ENCODE peak calls at places on chromosomes 6 and 20, in six cellular contexts. A is A549, W is H54, O is GM12891, J is IMR-90, M is GM12878. P is an unnamed sample.

GRCh38 chr20:34581341-34582189 is 23.0 kb downstream of the MAP1LC3A start:
- DNase-seq in A (no peak), W (no peak), O (no peak), J (peak), M (peak), P (no peak)

GRCh38 chr20:30487947-30488926 is 769.2 kb upstream of the DEFB115 start:
- DNase-seq in A (no peak), W (no peak), O (no peak), J (no peak), M (no peak), P (no peak)

GRCh38 chr6:131191590-131191989 is 56.3 kb downstream of the AKAP7 start:
- DNase-seq in A (no peak), W (no peak), O (no peak), J (no peak), M (no peak), P (no peak)

GRCh38 chr6:158018851-158019361 is 37.2 kb downstream of the SYNJ2 start:
- DNase-seq in A (no peak), W (peak), O (no peak), J (peak), M (no peak), P (no peak)

GRCh38 chr6:89242574-89243330 is 25.6 kb upstream of the GABRR1 start:
- DNase-seq in A (peak), W (peak), O (no peak), J (peak), M (no peak), P (peak)

GRCh38 chr20:14729390-14729789 is 392.0 kb upstream of the FLRT3 start:
- DNase-seq in A (peak), W (no peak), O (no peak), J (no peak), M (no peak), P (no peak)

GRCh38 chr20:48620486-48621255 is 207.1 kb downstream of the PREX1 start:
- DNase-seq in A (peak), W (peak), O (peak), J (peak), M (peak), P (peak)

GRCh38 chr6:20366082-20366834 is 35.4 kb upstream of the E2F3 start:
- DNase-seq in A (no peak), W (no peak), O (no peak), J (no peak), M (no peak), P (no peak)

GRCh38 chr6:134405386-134406087 is 87.6 kb upstream of the SGK1 start:
- DNase-seq in A (no peak), W (no peak), O (no peak), J (no peak), M (no peak), P (no peak)

GRCh38 chr6:158411998-158412397 is 99.7 kb downstream of the TULP4 start:
- DNase-seq in A (no peak), W (no peak), O (no peak), J (no peak), M (no peak), P (no peak)

GRCh38 chr20:64109390-64109747 is 2.0 kb upstream of the NPBWR2 start:
- DNase-seq in A (no peak), W (no peak), O (no peak), J (no peak), M (no peak), P (no peak)

DNA sequence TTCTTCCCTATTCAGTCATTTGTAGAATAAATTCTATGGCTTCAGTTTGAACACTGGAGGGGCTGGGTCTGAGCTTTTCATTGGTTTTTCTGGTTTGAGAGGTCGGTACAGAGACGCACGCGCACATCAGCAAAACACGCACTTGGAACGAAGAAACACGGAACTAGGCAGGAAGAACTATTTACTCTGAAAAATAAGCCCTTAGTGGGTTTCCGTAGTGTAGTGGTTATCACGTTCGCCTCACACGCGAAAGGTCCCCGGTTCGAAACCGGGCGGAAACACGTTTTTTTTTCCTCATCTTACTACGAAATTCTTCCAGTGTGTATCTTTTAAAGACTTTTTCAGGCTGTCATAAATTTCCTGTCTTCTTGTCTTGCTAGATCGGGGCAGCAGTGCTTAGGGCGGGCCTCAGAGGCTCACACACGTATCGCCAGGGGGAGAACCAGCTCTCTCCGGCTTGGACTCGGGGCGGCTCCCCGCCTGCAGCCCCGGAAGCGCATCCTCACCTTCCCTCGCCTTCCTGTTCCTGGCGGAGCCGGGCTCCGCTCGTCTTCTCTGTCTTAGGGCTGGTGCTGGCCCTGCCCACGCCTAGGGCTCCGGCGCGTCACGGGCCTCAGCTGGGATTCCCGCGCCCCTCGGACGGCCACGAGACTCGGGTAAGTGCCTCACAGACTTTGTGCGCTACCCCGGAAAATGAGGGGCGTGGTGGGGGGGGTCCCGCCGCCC is at the start of gene HMGN4:
- DNase-seq in A (peak), W (peak), O (peak), J (peak), M (peak), P (peak)
- TF ChIP-seq POLR2A in A (peak), W (peak), O (peak), J (peak), M (peak), P (peak)

DNA sequence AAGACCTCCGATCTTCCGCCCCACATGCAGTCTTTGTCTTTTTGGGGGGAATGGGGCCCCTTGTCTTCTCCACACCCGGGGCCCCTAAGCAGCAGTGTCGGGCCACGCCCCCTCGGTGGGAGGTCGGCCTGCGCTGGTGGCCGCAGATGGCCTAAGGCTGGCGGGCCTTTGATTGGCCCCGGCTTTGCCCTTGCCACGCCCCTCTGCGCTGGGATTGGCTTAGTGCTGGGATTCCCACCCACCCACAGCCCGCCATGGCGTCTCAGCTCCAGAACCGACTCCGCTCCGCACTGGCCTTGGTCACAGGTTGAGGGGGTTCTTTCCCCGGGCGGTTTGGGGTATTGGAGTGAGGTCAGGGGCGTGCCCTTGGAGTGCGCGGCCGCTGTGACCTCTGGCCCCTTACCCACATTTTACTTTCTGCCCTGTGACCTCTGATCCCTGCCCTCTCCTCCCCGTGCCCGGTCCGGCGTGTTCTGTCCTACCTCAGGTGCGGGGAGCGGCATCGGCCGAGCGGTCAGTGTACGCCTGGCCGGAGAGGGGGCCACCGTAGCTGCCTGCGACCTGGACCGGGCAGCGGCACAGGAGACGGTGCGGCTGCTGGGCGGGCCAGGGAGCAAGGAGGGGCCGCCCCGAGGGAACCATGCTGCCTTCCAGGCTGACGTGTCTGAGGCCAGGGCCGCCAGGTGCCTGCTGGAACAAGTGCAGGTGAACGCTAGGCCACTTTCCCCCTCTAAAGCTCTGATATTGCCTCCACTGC is at the start of gene HSD17B8:
- DNase-seq in A (peak), W (no peak), O (peak), J (peak), M (peak), P (peak)
- TF ChIP-seq POLR2A in A (peak), W (no peak), O (peak), J (peak), M (peak), P (peak)

DNA sequence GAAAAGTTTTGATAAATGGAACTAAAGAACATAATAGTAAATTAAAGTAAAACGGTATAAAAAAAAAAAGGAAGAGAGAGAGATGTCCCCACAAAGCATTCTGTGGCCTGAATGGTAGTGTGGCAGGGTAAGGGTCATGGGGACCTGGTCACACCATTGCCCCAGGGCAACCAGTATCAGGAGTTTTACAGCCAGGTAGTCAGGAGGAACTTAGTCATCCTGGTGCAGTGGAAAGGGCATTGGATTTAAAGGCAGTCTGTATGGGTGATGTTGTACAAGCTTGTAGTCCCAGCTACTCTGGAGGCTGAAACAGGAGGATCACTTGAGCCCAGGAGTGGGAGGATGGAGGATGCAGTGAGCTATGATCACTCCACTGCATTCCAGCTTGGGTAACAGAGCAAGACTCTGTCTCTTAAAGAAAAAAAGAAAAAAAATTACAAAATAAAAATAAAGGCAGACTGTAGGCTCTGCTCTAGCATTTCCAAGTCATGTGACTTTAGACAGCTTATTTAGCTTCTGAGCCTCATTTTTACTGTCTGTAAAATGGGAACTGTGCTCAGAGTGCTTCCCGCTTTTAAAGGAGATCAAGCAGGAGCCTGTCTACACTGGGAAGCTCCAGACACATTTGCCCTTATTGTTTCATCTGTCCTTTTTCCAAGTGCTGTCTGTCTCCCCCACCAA is 112.8 kb upstream of the ARMC2 start:
- DNase-seq in A (no peak), W (no peak), O (no peak), J (no peak), M (no peak), P (peak)
- TF ChIP-seq POLR2A in A (no peak), W (no peak), O (no peak), J (no peak), M (no peak), P (no peak)

GRCh38 chr6:167349816-167350215 is 24.9 kb downstream of the TTLL2 start:
- DNase-seq in A (no peak), W (no peak), O (no peak), J (no peak), M (no peak), P (no peak)

GRCh38 chr6:167342879-167343610 is 18.2 kb downstream of the TTLL2 start:
- DNase-seq in A (no peak), W (no peak), O (no peak), J (no peak), M (no peak), P (no peak)

GRCh38 chr6:167341665-167342655 is 17.1 kb downstream of the TTLL2 start:
- DNase-seq in A (peak), W (no peak), O (no peak), J (no peak), M (no peak), P (no peak)

GRCh38 chr6:167345348-167345747 is 20.5 kb downstream of the TTLL2 start:
- DNase-seq in A (no peak), W (no peak), O (no peak), J (no peak), M (no peak), P (no peak)

DNA sequence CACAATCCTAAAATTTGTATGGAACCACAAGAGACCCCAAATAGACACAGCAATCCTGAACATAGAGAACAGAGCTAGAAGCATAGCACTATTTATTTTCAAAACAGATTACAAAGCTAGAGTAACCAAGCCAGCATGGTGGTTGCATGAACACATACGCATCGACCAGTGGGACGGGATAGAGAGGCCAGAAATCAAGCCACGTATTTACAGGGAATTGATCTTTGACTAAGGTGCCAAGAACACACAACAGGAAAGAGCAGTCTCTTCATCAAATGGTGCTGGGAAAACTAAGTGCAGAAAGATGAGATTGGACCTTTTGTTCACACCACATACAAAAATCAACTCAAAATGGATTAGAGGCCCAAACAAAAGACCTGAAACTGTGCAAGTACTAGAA is 21.1 kb downstream of the TTLL2 start:
- DNase-seq in A (no peak), W (no peak), O (no peak), J (no peak), M (no peak), P (no peak)
- TF ChIP-seq POLR2A in A (no peak), W (no peak), O (no peak), J (no peak), M (no peak), P (no peak)

GRCh38 chr6:16759181-16759645 is 2.0 kb downstream of the ATXN1 start:
- DNase-seq in A (no peak), W (peak), O (no peak), J (no peak), M (no peak), P (peak)

GRCh38 chr6:16760536-16761468 is at the start of gene ATXN1:
- DNase-seq in A (peak), W (peak), O (peak), J (peak), M (no peak), P (peak)

GRCh38 chr6:16761469-16762264 is 407 bp upstream of the ATXN1 start:
- DNase-seq in A (peak), W (peak), O (peak), J (peak), M (no peak), P (peak)

GRCh38 chr6:16758163-16758975 is 2.9 kb downstream of the ATXN1 start:
- DNase-seq in A (no peak), W (no peak), O (no peak), J (no peak), M (no peak), P (no peak)

GRCh38 chr6:16759646-16760535 is 1.4 kb downstream of the ATXN1 start:
- DNase-seq in A (peak), W (peak), O (peak), J (peak), M (no peak), P (peak)
- TF ChIP-seq POLR2A in A (peak), W (peak), O (peak), J (peak), M (peak), P (no peak)